ENCODE peak calls at places on chromosomes 16 and 17, in eight cellular contexts. F is hypothalamus, G is GM03348, X is Karpas-422, P is NCI-H748 treated with DMSO at 0.1 percent for 48 hours, S is AG09309, Y is M059J, H is HCEC 1CT. J is an unnamed sample.

GRCh38 chr17:45745843-45746494 is 38.2 kb upstream of the CRHR1 start:
- DNase-seq in S (no peak), F (no peak), X (no peak), P (no peak), H (no peak), Y (no peak), G (no peak), J (no peak)

GRCh38 chr16:19523184-19523558 is 571 bp upstream of the CCP110 start:
- DNase-seq in P (no peak), G (no peak), F (no peak), S (no peak), Y (no peak), H (no peak), X (no peak), J (no peak)

GRCh38 chr16:2250652-2251280 is 621 bp downstream of the ECI1 start:
- DNase-seq in S (no peak), H (peak), P (no peak), G (no peak), Y (peak), F (no peak), X (no peak), J (no peak)

GRCh38 chr16:30985401-30986128 is 558 bp downstream of the HSD3B7 start:
- DNase-seq in X (no peak), F (no peak), P (peak), Y (peak), S (no peak), G (peak), H (peak), J (peak)

GRCh38 chr17:74592087-74592990 is at the start of gene CD300LD:
- DNase-seq in P (no peak), H (no peak), Y (peak), S (no peak), G (no peak), X (no peak), F (no peak), J (no peak)

GRCh38 chr16:49857423-49858181 is 1.7 kb upstream of the ZNF423 start:
- DNase-seq in S (no peak), Y (peak), H (no peak), X (peak), F (peak), G (peak), P (peak), J (no peak)

GRCh38 chr17:32335647-32336046 is 6.3 kb downstream of the C17orf75 start:
- DNase-seq in F (no peak), G (peak), X (no peak), H (peak), P (no peak), Y (peak), S (peak), J (peak)

GRCh38 chr16:77043076-77043475 is 147.9 kb upstream of the MON1B start:
- DNase-seq in Y (peak), P (peak), H (no peak), X (peak), F (no peak), G (no peak), S (no peak), J (peak)

J was measured in stromal cell of bone marrow.